ENCODE peak calls at places on chromosomes 5 and 9, in seven cellular contexts. One of them, this sample, is unnamed. For H3K36me3, the result is how much of the 10 kb centered on the place peaks cover.

GRCh38 chr5:107496466-107496865 is 174.3 kb downstream of the EFNA5 start:
- DNase-seq in body of pancreas: no peak
- DNase-seq in colonic mucosa: no peak
- DNase-seq in mammary epithelial cell: no peak
- DNase-seq in transverse colon: no peak
- DNase-seq in PC-9: no peak
- DNase-seq in cardiac muscle cell: no peak
- DNase-seq in this sample: no peak

GRCh38 chr9:3157011-3157410 is 313.1 kb upstream of the PUM3 start:
- DNase-seq in colonic mucosa: no peak
- DNase-seq in body of pancreas: no peak
- DNase-seq in PC-9: no peak
- DNase-seq in mammary epithelial cell: no peak
- DNase-seq in transverse colon: no peak
- DNase-seq in cardiac muscle cell: no peak
- DNase-seq in this sample: no peak

GRCh38 chr5:9774472-9775079 is 144.4 kb upstream of the TAS2R1 start:
- DNase-seq in PC-9: peak
- DNase-seq in transverse colon: no peak
- DNase-seq in body of pancreas: no peak
- DNase-seq in colonic mucosa: no peak
- DNase-seq in cardiac muscle cell: no peak
- DNase-seq in mammary epithelial cell: peak
- DNase-seq in this sample: peak

GRCh38 chr9:124551472-124552339 is 44.5 kb upstream of the NR5A1 start:
- DNase-seq in body of pancreas: peak
- DNase-seq in PC-9: peak
- DNase-seq in mammary epithelial cell: peak
- DNase-seq in cardiac muscle cell: peak
- DNase-seq in colonic mucosa: peak
- DNase-seq in transverse colon: peak
- DNase-seq in this sample: peak

GRCh38 chr9:37974506-37975173 is 70.7 kb upstream of the SLC25A51 start:
- DNase-seq in PC-9: no peak
- DNase-seq in cardiac muscle cell: no peak
- DNase-seq in body of pancreas: no peak
- DNase-seq in colonic mucosa: no peak
- DNase-seq in transverse colon: no peak
- DNase-seq in mammary epithelial cell: no peak
- DNase-seq in this sample: peak

GRCh38 chr5:65588694-65589093 is 25.6 kb downstream of the PPWD1 start:
- DNase-seq in body of pancreas: no peak
- DNase-seq in transverse colon: no peak
- DNase-seq in PC-9: no peak
- DNase-seq in cardiac muscle cell: no peak
- DNase-seq in mammary epithelial cell: no peak
- DNase-seq in colonic mucosa: no peak
- DNase-seq in this sample: no peak

GRCh38 chr5:141902416-141902815 is 21.3 kb upstream of the DELE1 start:
- DNase-seq in PC-9: no peak
- DNase-seq in cardiac muscle cell: no peak
- DNase-seq in mammary epithelial cell: no peak
- DNase-seq in body of pancreas: no peak
- DNase-seq in transverse colon: no peak
- DNase-seq in colonic mucosa: no peak
- DNase-seq in this sample: no peak

GRCh38 chr5:97694091-97694490 is 511.0 kb upstream of the RIOK2 start:
- DNase-seq in cardiac muscle cell: no peak
- DNase-seq in body of pancreas: no peak
- DNase-seq in PC-9: no peak
- DNase-seq in colonic mucosa: no peak
- DNase-seq in transverse colon: no peak
- DNase-seq in mammary epithelial cell: no peak
- DNase-seq in this sample: no peak

GRCh38 chr9:33290994-33291397 is 680 bp downstream of the NFX1 start:
- DNase-seq in body of pancreas: no peak
- DNase-seq in colonic mucosa: no peak
- DNase-seq in cardiac muscle cell: no peak
- DNase-seq in transverse colon: no peak
- DNase-seq in PC-9: peak
- DNase-seq in mammary epithelial cell: no peak
- DNase-seq in this sample: peak

GRCh38 chr5:131275996-131276535 is 12.2 kb downstream of the CDC42SE2 start:
- DNase-seq in PC-9: no peak
- DNase-seq in body of pancreas: no peak
- DNase-seq in transverse colon: no peak
- DNase-seq in cardiac muscle cell: no peak
- DNase-seq in colonic mucosa: no peak
- DNase-seq in mammary epithelial cell: no peak
- DNase-seq in this sample: no peak

GRCh38 chr5:174503461-174504265 is 220.7 kb upstream of the MSX2 start:
- DNase-seq in transverse colon: peak
- DNase-seq in mammary epithelial cell: peak
- DNase-seq in body of pancreas: peak
- DNase-seq in PC-9: peak
- DNase-seq in colonic mucosa: no peak
- DNase-seq in cardiac muscle cell: no peak
- DNase-seq in this sample: peak

GRCh38 chr5:148443998-148444397 is 60.2 kb downstream of the FBXO38 start:
- DNase-seq in transverse colon: peak
- DNase-seq in PC-9: peak
- DNase-seq in body of pancreas: peak
- DNase-seq in cardiac muscle cell: peak
- DNase-seq in colonic mucosa: peak
- DNase-seq in mammary epithelial cell: peak
- DNase-seq in this sample: peak

GRCh38 chr9:98791147-98792095 is 4.9 kb downstream of the ANKS6 start:
- DNase-seq in transverse colon: peak
- DNase-seq in PC-9: peak
- DNase-seq in body of pancreas: peak
- DNase-seq in colonic mucosa: peak
- DNase-seq in mammary epithelial cell: peak
- DNase-seq in cardiac muscle cell: peak
- DNase-seq in this sample: peak

GRCh38 chr5:39670391-39670790 is 245.6 kb upstream of the DAB2 start:
- DNase-seq in PC-9: no peak
- DNase-seq in body of pancreas: no peak
- DNase-seq in transverse colon: no peak
- DNase-seq in colonic mucosa: no peak
- DNase-seq in cardiac muscle cell: no peak
- DNase-seq in mammary epithelial cell: no peak
- DNase-seq in this sample: no peak

GRCh38 chr5:60544162-60544561 is 155.8 kb downstream of the DEPDC1B start:
- DNase-seq in mammary epithelial cell: no peak
- DNase-seq in PC-9: no peak
- DNase-seq in transverse colon: no peak
- DNase-seq in body of pancreas: no peak
- DNase-seq in colonic mucosa: no peak
- DNase-seq in cardiac muscle cell: no peak
- DNase-seq in this sample: no peak

GRCh38 chr5:133664422-133664821 is 52.1 kb upstream of the FSTL4 start:
- DNase-seq in mammary epithelial cell: peak
- DNase-seq in cardiac muscle cell: no peak
- DNase-seq in body of pancreas: no peak
- DNase-seq in transverse colon: no peak
- DNase-seq in PC-9: peak
- DNase-seq in colonic mucosa: no peak
- DNase-seq in this sample: peak

GRCh38 chr5:137735531-137736284 is at the start of gene KLHL3:
- DNase-seq in colonic mucosa: peak
- DNase-seq in transverse colon: peak
- DNase-seq in PC-9: peak
- DNase-seq in cardiac muscle cell: peak
- DNase-seq in body of pancreas: peak
- DNase-seq in mammary epithelial cell: peak
- DNase-seq in this sample: peak

GRCh38 chr5:102867999-102868662 is 113.0 kb downstream of the PAM start:
- DNase-seq in body of pancreas: no peak
- DNase-seq in colonic mucosa: no peak
- DNase-seq in cardiac muscle cell: no peak
- DNase-seq in PC-9: no peak
- DNase-seq in transverse colon: no peak
- DNase-seq in mammary epithelial cell: no peak
- DNase-seq in this sample: no peak

GRCh38 chr5:110769282-110769681 is 30.5 kb downstream of the SLC25A46 start:
- DNase-seq in cardiac muscle cell: no peak
- DNase-seq in body of pancreas: no peak
- DNase-seq in colonic mucosa: no peak
- DNase-seq in PC-9: no peak
- DNase-seq in transverse colon: no peak
- DNase-seq in mammary epithelial cell: peak
- DNase-seq in this sample: peak

GRCh38 chr5:126998201-126998631 is 32.1 kb downstream of the MARCHF3 start:
- DNase-seq in body of pancreas: no peak
- DNase-seq in cardiac muscle cell: no peak
- DNase-seq in transverse colon: no peak
- DNase-seq in PC-9: no peak
- DNase-seq in mammary epithelial cell: no peak
- DNase-seq in colonic mucosa: no peak
- DNase-seq in this sample: no peak

GRCh38 chr9:18606831-18607230 is 132.9 kb downstream of the ADAMTSL1 start:
- DNase-seq in colonic mucosa: no peak
- DNase-seq in cardiac muscle cell: no peak
- DNase-seq in body of pancreas: no peak
- DNase-seq in PC-9: no peak
- DNase-seq in transverse colon: no peak
- DNase-seq in mammary epithelial cell: no peak
- DNase-seq in this sample: no peak
- H3K4me3 ChIP-seq in colonic mucosa: no peak
- H3K4me3 ChIP-seq in cardiac muscle cell: no peak
- H3K4me3 ChIP-seq in body of pancreas: no peak
- H3K4me3 ChIP-seq in PC-9: no peak
- H3K4me3 ChIP-seq in transverse colon: no peak
- H3K4me3 ChIP-seq in mammary epithelial cell: no peak
- H3K4me3 ChIP-seq in this sample: no peak

GRCh38 chr5:23204111-23204510 is 303.3 kb upstream of the PRDM9 start:
- DNase-seq in mammary epithelial cell: no peak
- DNase-seq in PC-9: no peak
- DNase-seq in transverse colon: no peak
- DNase-seq in colonic mucosa: no peak
- DNase-seq in body of pancreas: no peak
- DNase-seq in cardiac muscle cell: no peak
- DNase-seq in this sample: peak

GRCh38 chr5:23208959-23209431 is 298.4 kb upstream of the PRDM9 start:
- DNase-seq in transverse colon: no peak
- DNase-seq in cardiac muscle cell: peak
- DNase-seq in colonic mucosa: no peak
- DNase-seq in body of pancreas: no peak
- DNase-seq in PC-9: peak
- DNase-seq in mammary epithelial cell: peak
- DNase-seq in this sample: peak
- TF ChIP-seq CTCF in transverse colon: peak
- TF ChIP-seq CTCF in cardiac muscle cell: peak
- TF ChIP-seq CTCF in colonic mucosa: peak
- TF ChIP-seq CTCF in body of pancreas: peak
- TF ChIP-seq CTCF in PC-9: peak
- TF ChIP-seq CTCF in mammary epithelial cell: peak
- TF ChIP-seq CTCF in this sample: peak

GRCh38 chr5:43309122-43309521 is 4.1 kb downstream of the HMGCS1 start:
- DNase-seq in cardiac muscle cell: no peak
- DNase-seq in colonic mucosa: no peak
- DNase-seq in mammary epithelial cell: no peak
- DNase-seq in PC-9: no peak
- DNase-seq in transverse colon: no peak
- DNase-seq in body of pancreas: no peak
- DNase-seq in this sample: no peak
- H3K36me3 ChIP-seq in cardiac muscle cell: under half
- H3K36me3 ChIP-seq in colonic mucosa: under half
- H3K36me3 ChIP-seq in mammary epithelial cell: under half
- H3K36me3 ChIP-seq in PC-9: under half
- H3K36me3 ChIP-seq in transverse colon: under half
- H3K36me3 ChIP-seq in body of pancreas: under half
- H3K36me3 ChIP-seq in this sample: under half

GRCh38 chr5:143033535-143034260 is 263.5 kb downstream of the ARHGAP26 start:
- DNase-seq in PC-9: no peak
- DNase-seq in colonic mucosa: no peak
- DNase-seq in mammary epithelial cell: peak
- DNase-seq in body of pancreas: no peak
- DNase-seq in cardiac muscle cell: no peak
- DNase-seq in transverse colon: no peak
- DNase-seq in this sample: peak

GRCh38 chr5:143031781-143032724 is 261.9 kb downstream of the ARHGAP26 start:
- DNase-seq in PC-9: no peak
- DNase-seq in colonic mucosa: no peak
- DNase-seq in mammary epithelial cell: no peak
- DNase-seq in cardiac muscle cell: no peak
- DNase-seq in transverse colon: no peak
- DNase-seq in body of pancreas: no peak
- DNase-seq in this sample: no peak

GRCh38 chr5:143026380-143026779 is 256.2 kb downstream of the ARHGAP26 start:
- DNase-seq in transverse colon: no peak
- DNase-seq in PC-9: no peak
- DNase-seq in mammary epithelial cell: no peak
- DNase-seq in body of pancreas: no peak
- DNase-seq in colonic mucosa: no peak
- DNase-seq in cardiac muscle cell: no peak
- DNase-seq in this sample: no peak

GRCh38 chr5:143029293-143029692 is 259.1 kb downstream of the ARHGAP26 start:
- DNase-seq in mammary epithelial cell: no peak
- DNase-seq in PC-9: no peak
- DNase-seq in body of pancreas: no peak
- DNase-seq in transverse colon: no peak
- DNase-seq in cardiac muscle cell: no peak
- DNase-seq in colonic mucosa: no peak
- DNase-seq in this sample: no peak

GRCh38 chr5:143030349-143030748 is 260.2 kb downstream of the ARHGAP26 start:
- DNase-seq in transverse colon: no peak
- DNase-seq in colonic mucosa: no peak
- DNase-seq in mammary epithelial cell: no peak
- DNase-seq in body of pancreas: no peak
- DNase-seq in cardiac muscle cell: no peak
- DNase-seq in PC-9: no peak
- DNase-seq in this sample: peak
- H3K4me3 ChIP-seq in transverse colon: no peak
- H3K4me3 ChIP-seq in colonic mucosa: no peak
- H3K4me3 ChIP-seq in mammary epithelial cell: no peak
- H3K4me3 ChIP-seq in body of pancreas: no peak
- H3K4me3 ChIP-seq in cardiac muscle cell: no peak
- H3K4me3 ChIP-seq in PC-9: no peak
- H3K4me3 ChIP-seq in this sample: no peak

GRCh38 chr5:140118294-140118936 is 4.5 kb downstream of the PURA start:
- DNase-seq in PC-9: no peak
- DNase-seq in mammary epithelial cell: no peak
- DNase-seq in cardiac muscle cell: no peak
- DNase-seq in colonic mucosa: no peak
- DNase-seq in transverse colon: no peak
- DNase-seq in body of pancreas: no peak
- DNase-seq in this sample: no peak
- TF ChIP-seq CTCF in PC-9: no peak
- TF ChIP-seq CTCF in mammary epithelial cell: no peak
- TF ChIP-seq CTCF in cardiac muscle cell: peak
- TF ChIP-seq CTCF in colonic mucosa: no peak
- TF ChIP-seq CTCF in transverse colon: no peak
- TF ChIP-seq CTCF in body of pancreas: no peak
- TF ChIP-seq CTCF in this sample: no peak

GRCh38 chr5:179731791-179732411 is 721 bp upstream of the MAML1 start:
- DNase-seq in body of pancreas: peak
- DNase-seq in mammary epithelial cell: peak
- DNase-seq in transverse colon: peak
- DNase-seq in colonic mucosa: peak
- DNase-seq in PC-9: peak
- DNase-seq in cardiac muscle cell: no peak
- DNase-seq in this sample: peak
- H3K36me3 ChIP-seq in body of pancreas: under half
- H3K36me3 ChIP-seq in mammary epithelial cell: under half
- H3K36me3 ChIP-seq in transverse colon: under half
- H3K36me3 ChIP-seq in colonic mucosa: under half
- H3K36me3 ChIP-seq in PC-9: under half
- H3K36me3 ChIP-seq in cardiac muscle cell: under half
- H3K36me3 ChIP-seq in this sample: under half